ENCODE peak calls at places on chromosomes 3 and 15, in eight cellular contexts. G is PC-3, C is SJCRH30, E is IMR-90, B is psoas muscle, D is pancreas, W is body of pancreas, U is adrenal gland. Q is an unnamed sample.

GRCh38 chr3:175146258-175146657 is 287.1 kb downstream of the NAALADL2 start:
- DNase-seq in G (peak; percentile 50), C (peak; percentile 15), E (peak; percentile 56), B (no peak), D (no peak), W (no peak), U (no peak), Q (no peak)

GRCh38 chr15:77642793-77643430 is 10.2 kb upstream of the LINGO1 start:
- DNase-seq in G (peak; percentile 31), C (no peak), E (peak; percentile 7), B (no peak), D (no peak), W (no peak), U (no peak), Q (peak; percentile 61)

GRCh38 chr15:23437146-23437545 is 9.9 kb downstream of the GOLGA6L2 start:
- DNase-seq in G (no peak), C (no peak), E (no peak), B (no peak), D (no peak), W (no peak), U (no peak), Q (no peak)

GRCh38 chr3:15636028-15636709 is 34.6 kb downstream of the BTD start:
- DNase-seq in G (peak; percentile 93), C (peak; percentile 74), E (peak; percentile 96), B (no peak), D (no peak), W (no peak), U (no peak), Q (no peak)

GRCh38 chr3:133460809-133461208 is 61.0 kb downstream of the BFSP2 start:
- DNase-seq in G (no peak), C (no peak), E (peak; percentile 11), B (no peak), D (no peak), W (no peak), U (no peak), Q (no peak)

GRCh38 chr3:72800869-72801268 is 47.4 kb downstream of the SHQ1 start:
- DNase-seq in G (no peak), C (no peak), E (no peak), B (no peak), D (no peak), W (no peak), U (no peak), Q (no peak)

GRCh38 chr15:37053070-37053653 is 47.2 kb downstream of the MEIS2 start:
- DNase-seq in G (peak; percentile 30), C (no peak), E (peak; percentile 54), B (no peak), D (no peak), W (no peak), U (no peak), Q (no peak)

GRCh38 chr15:34437687-34438086 is at the start of gene GOLGA8A:
- DNase-seq in G (peak; percentile 84), C (peak; percentile 78), E (peak; percentile 51), B (peak; percentile 84), D (no peak), W (peak; percentile 71), U (peak; percentile 75), Q (peak; percentile 44)

GRCh38 chr15:42863572-42864239 is 56.9 kb downstream of the TTBK2 start:
- DNase-seq in G (peak; percentile 45), C (peak; percentile 36), E (no peak), B (no peak), D (peak; percentile 18), W (peak; percentile 43), U (no peak), Q (no peak)

GRCh38 chr3:130316164-130316563 is 29.3 kb upstream of the COL6A5 start:
- DNase-seq in G (no peak), C (no peak), E (peak; percentile 31), B (no peak), D (no peak), W (no peak), U (no peak), Q (no peak)

GRCh38 chr3:99620976-99621375 is 17.4 kb upstream of the COL8A1 start:
- DNase-seq in G (peak; percentile 57), C (no peak), E (peak; percentile 43), B (no peak), D (no peak), W (no peak), U (no peak), Q (no peak)

GRCh38 chr3:98612587-98612986 is 19.2 kb upstream of the CPOX start:
- DNase-seq in G (peak; percentile 44), C (peak; percentile 55), E (no peak), B (no peak), D (no peak), W (peak; percentile 15), U (no peak), Q (peak; percentile 54)

GRCh38 chr3:185207931-185208746 is 45.7 kb downstream of the EHHADH start:
- DNase-seq in G (peak; percentile 35), C (no peak), E (peak; percentile 61), B (no peak), D (no peak), W (no peak), U (no peak), Q (no peak)

GRCh38 chr3:99700637-99701268 is 62.4 kb downstream of the COL8A1 start:
- DNase-seq in G (no peak), C (no peak), E (peak; percentile 80), B (no peak), D (no peak), W (no peak), U (no peak), Q (no peak)

GRCh38 chr15:75666823-75667501 is 19.2 kb downstream of the SNX33 start:
- DNase-seq in G (peak; percentile 90), C (peak; percentile 89), E (peak; percentile 100), B (peak; percentile 81), D (peak; percentile 45), W (peak; percentile 47), U (no peak), Q (no peak)

GRCh38 chr3:39144748-39145380 is 8.5 kb downstream of the CSRNP1 start:
- DNase-seq in G (no peak), C (no peak), E (no peak), B (no peak), D (no peak), W (no peak), U (no peak), Q (no peak)

GRCh38 chr3:73140772-73141434 is 79.4 kb downstream of the EBLN2 start:
- DNase-seq in G (no peak), C (no peak), E (no peak), B (peak; percentile 61), D (no peak), W (peak; percentile 14), U (no peak), Q (no peak)

GRCh38 chr3:122021811-122022401 is at the start of gene ILDR1:
- DNase-seq in G (peak; percentile 79), C (no peak), E (no peak), B (no peak), D (peak; percentile 74), W (peak; percentile 82), U (no peak), Q (no peak)

DNA sequence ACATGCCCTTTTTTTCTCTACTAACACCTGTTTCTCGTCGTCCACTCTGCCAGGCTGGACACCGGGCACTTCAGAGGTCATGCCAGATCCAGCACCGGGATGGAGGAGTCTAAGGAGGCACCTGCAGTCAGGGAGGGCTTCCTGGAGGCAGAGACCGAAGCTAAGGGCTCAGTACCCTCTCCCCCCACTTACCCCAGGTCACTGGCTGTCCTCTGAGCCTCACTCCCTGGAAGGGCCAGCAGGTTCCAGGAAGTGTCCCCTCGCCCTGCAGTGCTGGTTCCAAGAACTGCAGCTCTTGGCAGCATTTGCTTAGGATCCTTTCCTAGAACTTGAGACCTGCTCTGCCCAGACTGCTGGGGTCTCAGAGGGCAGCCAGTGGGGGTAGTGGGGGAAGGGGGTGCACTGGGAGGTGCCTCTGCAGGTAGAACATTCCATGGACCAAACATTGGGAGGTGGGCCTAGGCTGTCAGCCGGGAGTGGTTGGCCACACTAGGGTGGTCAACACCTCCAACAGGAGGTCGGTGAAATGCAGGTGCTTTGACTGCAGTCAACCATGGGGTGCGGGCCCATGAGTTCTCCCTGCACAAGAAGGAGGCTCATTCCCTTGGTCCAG is 11.3 kb downstream of the CISH start:
- DNase-seq in G (no peak), C (no peak), E (no peak), B (no peak), D (no peak), W (peak; percentile 65), U (no peak), Q (no peak)
- H3K4me3 ChIP-seq in G (no peak overlapping the region), C (no peak overlapping the region), E (no peak overlapping the region), B (no peak overlapping the region), D (no peak overlapping the region), W (no peak overlapping the region), U (no peak overlapping the region), Q (no peak overlapping the region)

DNA sequence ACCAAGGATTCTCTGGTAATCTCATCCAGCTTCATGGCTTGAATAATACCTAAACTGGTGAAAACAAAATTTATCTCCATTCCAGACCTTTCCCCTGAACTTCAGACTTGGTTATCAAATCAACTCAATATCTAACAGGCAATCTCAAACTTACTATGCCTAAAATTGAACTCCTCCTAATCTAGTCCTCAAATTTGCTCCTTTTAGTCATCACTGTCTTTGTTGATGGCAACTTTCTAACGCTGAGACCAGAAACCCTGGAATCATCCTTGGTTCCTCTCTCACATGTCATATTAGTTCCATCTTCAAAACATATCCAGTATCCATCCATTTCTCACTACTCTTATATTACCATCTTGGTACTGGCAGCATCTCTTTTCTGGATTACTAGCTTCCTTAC is 4.8 kb downstream of the SETD2 start:
- DNase-seq in G (no peak), C (no peak), E (no peak), B (no peak), D (no peak), W (no peak), U (no peak), Q (no peak)
- H3K4me1 ChIP-seq in G (peaks cover 7% of the 10 kb centered on the region), C (peaks cover 7% of the 10 kb centered on the region), E (peaks cover 3% of the 10 kb centered on the region), B (peaks cover 65% of the 10 kb centered on the region), D (peaks cover 48% of the 10 kb centered on the region), W (peaks cover 66% of the 10 kb centered on the region), U (peaks cover 25% of the 10 kb centered on the region), Q (no peaks in the 10 kb centered on the region)

GRCh38 chr3:25453521-25454410 is 25.7 kb downstream of the RARB start:
- DNase-seq in G (no peak), C (no peak), E (peak; percentile 51), B (no peak), D (no peak), W (no peak), U (no peak), Q (peak; percentile 24)
- H3K4me3 ChIP-seq in G (no peak overlapping the region), C (no peak overlapping the region), E (no peak overlapping the region), B (peak overlapping the region; percentile 39), D (no peak overlapping the region), W (no peak overlapping the region), U (no peak overlapping the region), Q (peak overlapping the region; percentile 46)

GRCh38 chr15:67116742-67117141 is 51.3 kb downstream of the SMAD3 start:
- DNase-seq in G (peak; percentile 62), C (no peak), E (peak; percentile 73), B (no peak), D (no peak), W (no peak), U (no peak), Q (no peak)

GRCh38 chr15:67114846-67115521 is 49.6 kb downstream of the SMAD3 start:
- DNase-seq in G (peak; percentile 31), C (no peak), E (peak; percentile 56), B (no peak), D (no peak), W (no peak), U (no peak), Q (no peak)

GRCh38 chr15:67117356-67117755 is 52.0 kb downstream of the SMAD3 start:
- DNase-seq in G (no peak), C (no peak), E (peak; percentile 85), B (no peak), D (no peak), W (no peak), U (no peak), Q (no peak)

GRCh38 chr15:67114046-67114445 is 48.6 kb downstream of the SMAD3 start:
- DNase-seq in G (no peak), C (no peak), E (no peak), B (no peak), D (no peak), W (no peak), U (no peak), Q (no peak)

GRCh38 chr15:67115567-67115966 is 50.2 kb downstream of the SMAD3 start:
- DNase-seq in G (no peak), C (no peak), E (no peak), B (no peak), D (no peak), W (no peak), U (no peak), Q (no peak)
- H3K4me1 ChIP-seq in G (peaks cover 70% of the 10 kb centered on the region), C (no peaks in the 10 kb centered on the region), E (peaks cover 60% of the 10 kb centered on the region), B (peaks cover 75% of the 10 kb centered on the region), D (peaks cover 60% of the 10 kb centered on the region), W (peaks cover 54% of the 10 kb centered on the region), U (peaks cover 11% of the 10 kb centered on the region), Q (no peaks in the 10 kb centered on the region)

Q was measured in BE2C.